ENCODE peak calls at places on chromosomes 13 and 19, in five cellular contexts. S is right atrium auricular region, M is ovary, F is psoas muscle, Q is esophagus squamous epithelium. X is an unnamed sample.

GRCh38 chr19:58544591-58545285 is 874 bp downstream of the TRIM28 start:
- DNase-seq in S (no peak), Q (no peak), M (peak), F (no peak), X (no peak)

GRCh38 chr19:17184381-17184841 is 30.7 kb upstream of the USE1 start:
- DNase-seq in Q (no peak), M (no peak), S (no peak), F (no peak), X (no peak)

GRCh38 chr13:109857803-109858202 is 71.4 kb upstream of the IRS2 start:
- DNase-seq in M (no peak), S (no peak), Q (no peak), F (no peak), X (no peak)

GRCh38 chr19:55578761-55579747 is 1.6 kb downstream of the ZNF579 start:
- DNase-seq in M (no peak), F (no peak), Q (no peak), S (no peak), X (no peak)

GRCh38 chr13:102721800-102722231 is 27.0 kb upstream of the METTL21C start:
- DNase-seq in Q (no peak), F (peak), S (no peak), M (no peak), X (no peak)

GRCh38 chr13:114000151-114001040 is 26.5 kb upstream of the C13orf46 start:
- DNase-seq in Q (no peak), F (peak), S (no peak), M (no peak), X (no peak)

GRCh38 chr19:15897738-15898276 is at the start of gene CYP4F2:
- DNase-seq in M (no peak), F (no peak), Q (no peak), S (no peak), X (no peak)

GRCh38 chr13:62626771-62627170 is 1211.1 kb upstream of the PCDH20 start:
- DNase-seq in S (no peak), Q (no peak), M (no peak), F (no peak), X (no peak)

GRCh38 chr13:108963846-108964600 is 334.6 kb downstream of the MYO16 start:
- DNase-seq in M (no peak), Q (no peak), F (no peak), S (no peak), X (no peak)

GRCh38 chr13:37868691-37869505 is 674 bp downstream of the TRPC4 start:
- DNase-seq in Q (no peak), F (no peak), S (no peak), M (no peak), X (no peak)

GRCh38 chr13:50387124-50387581 is 371.9 kb downstream of the KCNRG start:
- DNase-seq in Q (no peak), S (peak), F (peak), M (peak), X (no peak)

GRCh38 chr13:32423592-32423991 is 4.3 kb downstream of the N4BP2L1 start:
- DNase-seq in M (no peak), Q (no peak), F (no peak), S (no peak), X (no peak)

GRCh38 chr19:37988758-37989635 is 82.0 kb downstream of the SIPA1L3 start:
- DNase-seq in Q (no peak), F (no peak), M (no peak), S (no peak), X (no peak)

GRCh38 chr19:15934332-15935078 is at the start of gene CYP4F11:
- DNase-seq in S (no peak), Q (no peak), F (peak), M (no peak), X (peak)

GRCh38 chr19:48772503-48772953 is 17.2 kb downstream of the FGF21 start:
- DNase-seq in M (peak), F (peak), S (peak), Q (no peak), X (no peak)

GRCh38 chr19:54138777-54139256 is 1.3 kb downstream of the CNOT3 start:
- DNase-seq in F (no peak), M (no peak), Q (no peak), S (no peak), X (no peak)

GRCh38 chr19:32936065-32936464 is 35.7 kb downstream of the CEP89 start:
- DNase-seq in M (no peak), S (no peak), Q (no peak), F (no peak), X (no peak)

GRCh38 chr19:41774515-41774980 is 19.2 kb downstream of the CEACAM6 start:
- DNase-seq in M (no peak), Q (no peak), F (no peak), S (no peak), X (no peak)

GRCh38 chr13:112839347-112840105 is 129.5 kb upstream of the MCF2L start:
- DNase-seq in Q (no peak), F (no peak), M (no peak), S (no peak), X (no peak)

GRCh38 chr13:112885782-112886268 is 83.2 kb upstream of the MCF2L start:
- DNase-seq in S (peak), Q (no peak), F (peak), M (peak), X (no peak)

GRCh38 chr19:38018694-38019426 is 111.9 kb downstream of the SIPA1L3 start:
- DNase-seq in Q (no peak), S (no peak), F (no peak), M (no peak), X (no peak)

GRCh38 chr19:37920591-37921450 is 13.8 kb downstream of the SIPA1L3 start:
- DNase-seq in S (no peak), F (no peak), Q (no peak), M (no peak), X (no peak)

GRCh38 chr19:8702350-8702749 is 3.8 kb upstream of the ACTL9 start:
- DNase-seq in S (no peak), M (no peak), F (no peak), Q (no peak), X (no peak)

GRCh38 chr19:12859546-12859945 is 21.2 kb downstream of the MAST1 start:
- DNase-seq in Q (no peak), M (no peak), S (no peak), F (no peak), X (no peak)

GRCh38 chr13:110525328-110526319 is 35.9 kb downstream of the RAB20 start:
- DNase-seq in F (no peak), M (peak), Q (no peak), S (no peak), X (no peak)

GRCh38 chr13:111610077-111610476 is 289.6 kb downstream of the TEX29 start:
- DNase-seq in F (no peak), S (no peak), M (no peak), Q (no peak), X (no peak)
- H3K27ac ChIP-seq in F (no peak), S (no peak), M (no peak), Q (no peak), X (no peak)

DNA sequence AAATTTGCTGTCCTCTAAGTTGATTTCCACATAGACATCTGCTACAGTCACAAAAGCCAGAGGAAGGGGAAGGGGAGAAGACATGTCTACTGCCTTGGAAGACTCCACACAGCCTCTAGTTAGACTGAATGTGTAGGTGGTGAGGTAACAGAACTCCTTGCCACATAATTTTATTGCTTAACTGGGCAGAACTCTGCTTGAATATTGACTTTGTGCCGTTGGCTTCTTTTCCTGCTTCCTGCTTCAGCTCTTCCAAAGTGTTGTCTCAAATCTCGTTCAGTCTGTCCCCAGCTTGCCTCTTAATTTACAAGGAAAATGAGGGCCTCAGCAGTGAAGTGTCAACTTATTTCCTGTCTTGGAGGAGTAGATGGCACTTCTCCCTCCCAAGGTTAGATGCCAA is 37.1 kb downstream of the ESD start:
- DNase-seq in S (no peak), Q (no peak), F (no peak), M (no peak), X (no peak)
- H3K27ac ChIP-seq in S (no peak), Q (no peak), F (no peak), M (no peak), X (peak)

DNA sequence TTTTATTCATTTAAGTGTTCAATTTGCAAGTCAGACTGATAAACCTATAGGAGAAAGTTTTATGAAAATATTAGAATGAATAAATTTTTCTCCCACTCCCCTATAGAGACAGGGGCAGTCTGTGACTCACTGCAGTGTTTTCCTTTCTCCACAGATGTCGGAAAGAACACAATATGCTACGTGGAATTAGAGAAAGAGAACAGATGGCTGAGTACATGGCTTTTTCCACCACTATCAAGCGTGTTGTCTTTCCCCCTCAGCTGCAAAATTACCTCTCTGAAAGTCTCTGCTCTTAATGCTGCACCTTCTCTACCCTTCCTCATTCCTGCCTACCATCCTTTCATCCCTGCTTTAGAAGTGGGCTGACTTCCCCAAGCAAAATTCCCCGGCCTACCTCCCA is 30.1 kb downstream of the FLT1 start:
- DNase-seq in F (no peak), S (no peak), Q (no peak), M (no peak), X (no peak)
- H3K27ac ChIP-seq in F (no peak), S (no peak), Q (no peak), M (no peak), X (no peak)

DNA sequence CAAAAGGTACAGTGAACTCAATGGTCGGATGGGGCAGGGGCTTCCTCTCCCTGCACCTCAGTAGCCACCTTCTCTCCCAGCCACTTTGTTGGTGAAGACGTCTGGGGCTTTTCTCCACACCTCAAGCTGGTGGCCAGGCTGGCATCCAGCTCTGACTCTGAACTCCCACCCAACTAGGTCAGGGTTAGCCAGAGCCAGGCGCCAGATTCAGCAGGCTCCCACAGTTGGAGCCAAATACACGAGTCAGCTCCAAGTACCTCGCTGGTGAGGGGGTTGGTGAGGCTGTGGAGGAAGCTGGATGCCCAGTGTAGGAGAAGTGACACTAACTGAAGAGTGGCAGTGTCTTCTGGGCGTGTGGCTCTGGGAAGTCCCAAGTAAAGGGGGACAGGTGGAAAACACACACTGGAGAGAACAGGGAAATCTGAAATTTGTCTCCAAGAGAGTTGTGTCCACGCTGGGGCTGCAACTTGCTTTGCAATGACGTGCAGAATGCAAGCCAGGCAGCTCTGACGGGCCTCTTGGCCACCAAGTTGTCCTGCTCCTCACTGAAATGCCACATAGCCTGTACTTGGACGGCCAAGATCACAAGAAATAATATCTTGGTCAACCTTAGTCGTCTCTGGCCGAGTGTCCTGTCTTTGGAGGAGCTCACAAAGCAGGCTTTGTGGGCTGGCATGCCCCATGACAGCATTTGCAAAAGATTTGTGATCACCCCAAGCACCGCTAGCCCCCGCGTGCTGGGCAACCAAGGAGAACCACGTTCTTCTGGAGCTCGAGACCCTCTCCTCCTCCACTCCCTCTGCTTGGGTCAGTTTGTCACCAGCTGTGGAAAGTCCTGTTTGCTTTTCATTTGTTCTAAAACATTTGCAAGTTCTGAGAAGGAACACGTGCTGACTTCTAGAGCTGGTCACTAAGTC is 18.1 kb downstream of the SLC7A1 start:
- DNase-seq in M (no peak), S (no peak), Q (no peak), F (no peak), X (no peak)
- H3K27ac ChIP-seq in M (no peak), S (no peak), Q (peak), F (no peak), X (no peak)

GRCh38 chr19:46717716-46718143 is 816 bp upstream of the PRKD2 start:
- DNase-seq in F (no peak), Q (no peak), M (no peak), S (no peak), X (no peak)
- H3K27ac ChIP-seq in F (peak), Q (peak), M (peak), S (peak), X (peak)

GRCh38 chr19:36246006-36246391 is 31.1 kb downstream of the ZNF146 start:
- DNase-seq in S (no peak), F (no peak), M (no peak), Q (no peak), X (no peak)

GRCh38 chr19:36245210-36246005 is 30.5 kb downstream of the ZNF146 start:
- DNase-seq in S (no peak), F (no peak), Q (no peak), M (no peak), X (no peak)

GRCh38 chr19:36244066-36244465 is 29.2 kb downstream of the ZNF146 start:
- DNase-seq in M (no peak), S (no peak), F (no peak), Q (no peak), X (no peak)
- H3K27ac ChIP-seq in M (no peak), S (no peak), F (no peak), Q (no peak), X (no peak)

GRCh38 chr19:14494910-14495677 is 833 bp downstream of the GIPC1 start:
- DNase-seq in M (no peak), F (no peak), S (no peak), Q (no peak), X (no peak)

GRCh38 chr19:14496849-14497346 is 971 bp upstream of the GIPC1 start:
- DNase-seq in F (no peak), M (no peak), S (no peak), Q (no peak), X (no peak)

GRCh38 chr19:14496029-14496848 is at the start of gene GIPC1:
- DNase-seq in F (peak), S (peak), Q (peak), M (peak), X (peak)

GRCh38 chr19:14495678-14496028 is 274 bp downstream of the GIPC1 start:
- DNase-seq in F (no peak), M (peak), Q (no peak), S (no peak), X (no peak)

GRCh38 chr19:14497347-14497921 is 1.5 kb upstream of the GIPC1 start:
- DNase-seq in S (peak), F (no peak), Q (no peak), M (no peak), X (no peak)
- H3K27ac ChIP-seq in S (peak), F (peak), Q (peak), M (no peak), X (peak)

GRCh38 chr19:50476943-50477264 is 256 bp upstream of the GARIN5A start:
- DNase-seq in Q (no peak), F (no peak), S (no peak), M (no peak), X (no peak)
- H3K27ac ChIP-seq in Q (peak), F (peak), S (peak), M (no peak), X (no peak)